ENCODE peak calls at places on chromosomes 7 and 10, in five cellular contexts. W is brain microvascular endothelial cell; I is activated CD4-positive, alpha-beta T cell treated with anti-CD3 and anti-CD28 coated beads for 4 hours; X is GM12865; D is HCT116. K is an unnamed sample.

GRCh38 chr7:149023662-149024061 is 4.6 kb downstream of the PDIA4 start:
- DNase-seq in D (no peak), I (no peak), X (no peak), W (no peak), K (no peak)

GRCh38 chr10:29517352-29517923 is 117.3 kb downstream of the SVIL start:
- DNase-seq in I (no peak), D (peak; percentile 16), W (peak; percentile 46), X (peak; percentile 29), K (peak; percentile 23)

GRCh38 chr7:144671429-144671828 is 164.4 kb downstream of the TPK1 start:
- DNase-seq in W (no peak), D (no peak), X (no peak), I (no peak), K (no peak)

GRCh38 chr10:75994332-75995040 is 563.1 kb downstream of the LRMDA start:
- DNase-seq in X (no peak), I (no peak), W (no peak), D (no peak), K (no peak)

GRCh38 chr7:158016171-158017087 is 571.2 kb downstream of the PTPRN2 start:
- DNase-seq in I (no peak), X (no peak), W (no peak), D (no peak), K (no peak)

GRCh38 chr7:138645284-138645683 is 55.9 kb downstream of the SVOPL start:
- DNase-seq in X (no peak), I (no peak), D (no peak), W (no peak), K (no peak)

GRCh38 chr7:32357535-32358277 is 132.5 kb downstream of the LSM5 start:
- DNase-seq in D (peak; percentile 8), W (no peak), X (peak; percentile 28), I (no peak), K (no peak)

GRCh38 chr10:29257106-29257783 is 31.6 kb upstream of the LYZL1 start:
- DNase-seq in D (no peak), I (no peak), W (peak; percentile 94), X (no peak), K (no peak)

GRCh38 chr7:41292457-41292856 is 410.4 kb downstream of the INHBA start:
- DNase-seq in W (no peak), D (no peak), I (no peak), X (no peak), K (no peak)

GRCh38 chr7:117385340-117386124 is 41.8 kb downstream of the ASZ1 start:
- DNase-seq in X (peak; percentile 48), D (peak; percentile 37), W (no peak), I (no peak), K (peak; percentile 15)

GRCh38 chr7:21543528-21544302 is 876 bp downstream of the DNAH11 start:
- DNase-seq in W (no peak), D (no peak), X (no peak), I (no peak), K (no peak)